ENCODE peak calls at places on chromosomes 11 and 22, in eight cellular contexts. One of them, this sample, is unnamed.

GRCh38 chr22:37160037-37160436 is 10.3 kb upstream of the IL2RB start:
- DNase-seq in hepatic stellate cell: no peak
- DNase-seq in AG08396: no peak
- DNase-seq in T-helper 1 cell: no peak
- DNase-seq in RWPE1: no peak
- DNase-seq in astrocyte of the hippocampus: no peak
- DNase-seq in cardiac muscle cell: no peak
- DNase-seq in activated CD8-positive, alpha-beta memory T cell treated with anti-CD3 and anti-CD28 coated beads for 1 hour: no peak
- DNase-seq in this sample: no peak

GRCh38 chr22:41910050-41910598 is 4.8 kb downstream of the SHISA8 start:
- DNase-seq in hepatic stellate cell: no peak
- DNase-seq in AG08396: peak
- DNase-seq in T-helper 1 cell: no peak
- DNase-seq in RWPE1: no peak
- DNase-seq in astrocyte of the hippocampus: peak
- DNase-seq in cardiac muscle cell: no peak
- DNase-seq in activated CD8-positive, alpha-beta memory T cell treated with anti-CD3 and anti-CD28 coated beads for 1 hour: no peak
- DNase-seq in this sample: no peak

GRCh38 chr11:95863486-95864140 is 60.3 kb downstream of the MTMR2 start:
- DNase-seq in hepatic stellate cell: peak
- DNase-seq in AG08396: no peak
- DNase-seq in T-helper 1 cell: no peak
- DNase-seq in RWPE1: no peak
- DNase-seq in astrocyte of the hippocampus: peak
- DNase-seq in cardiac muscle cell: peak
- DNase-seq in activated CD8-positive, alpha-beta memory T cell treated with anti-CD3 and anti-CD28 coated beads for 1 hour: no peak
- DNase-seq in this sample: no peak

GRCh38 chr22:25092119-25092518 is 107.5 kb upstream of the CRYBB3 start:
- DNase-seq in hepatic stellate cell: no peak
- DNase-seq in AG08396: no peak
- DNase-seq in T-helper 1 cell: no peak
- DNase-seq in RWPE1: no peak
- DNase-seq in astrocyte of the hippocampus: no peak
- DNase-seq in cardiac muscle cell: no peak
- DNase-seq in activated CD8-positive, alpha-beta memory T cell treated with anti-CD3 and anti-CD28 coated beads for 1 hour: no peak
- DNase-seq in this sample: no peak

GRCh38 chr11:92212530-92212929 is 12.1 kb upstream of the FAT3 start:
- DNase-seq in hepatic stellate cell: no peak
- DNase-seq in AG08396: no peak
- DNase-seq in T-helper 1 cell: no peak
- DNase-seq in RWPE1: no peak
- DNase-seq in astrocyte of the hippocampus: no peak
- DNase-seq in cardiac muscle cell: no peak
- DNase-seq in activated CD8-positive, alpha-beta memory T cell treated with anti-CD3 and anti-CD28 coated beads for 1 hour: no peak
- DNase-seq in this sample: no peak

GRCh38 chr11:121416909-121417567 is 35.1 kb upstream of the SORL1 start:
- DNase-seq in hepatic stellate cell: no peak
- DNase-seq in AG08396: peak
- DNase-seq in T-helper 1 cell: peak
- DNase-seq in RWPE1: peak
- DNase-seq in astrocyte of the hippocampus: peak
- DNase-seq in cardiac muscle cell: peak
- DNase-seq in activated CD8-positive, alpha-beta memory T cell treated with anti-CD3 and anti-CD28 coated beads for 1 hour: no peak
- DNase-seq in this sample: no peak

GRCh38 chr22:26170112-26170492 is 840 bp downstream of the SEZ6L start:
- DNase-seq in hepatic stellate cell: no peak
- DNase-seq in AG08396: no peak
- DNase-seq in T-helper 1 cell: no peak
- DNase-seq in RWPE1: no peak
- DNase-seq in astrocyte of the hippocampus: no peak
- DNase-seq in cardiac muscle cell: no peak
- DNase-seq in activated CD8-positive, alpha-beta memory T cell treated with anti-CD3 and anti-CD28 coated beads for 1 hour: no peak
- DNase-seq in this sample: no peak

GRCh38 chr11:22920939-22921565 is 60.8 kb upstream of the CCDC179 start:
- DNase-seq in hepatic stellate cell: peak
- DNase-seq in AG08396: peak
- DNase-seq in T-helper 1 cell: no peak
- DNase-seq in RWPE1: peak
- DNase-seq in astrocyte of the hippocampus: peak
- DNase-seq in cardiac muscle cell: peak
- DNase-seq in activated CD8-positive, alpha-beta memory T cell treated with anti-CD3 and anti-CD28 coated beads for 1 hour: no peak
- DNase-seq in this sample: peak

GRCh38 chr11:135023499-135023898 is 611.5 kb upstream of the B3GAT1 start:
- DNase-seq in hepatic stellate cell: no peak
- DNase-seq in AG08396: no peak
- DNase-seq in T-helper 1 cell: no peak
- DNase-seq in RWPE1: no peak
- DNase-seq in astrocyte of the hippocampus: no peak
- DNase-seq in cardiac muscle cell: no peak
- DNase-seq in activated CD8-positive, alpha-beta memory T cell treated with anti-CD3 and anti-CD28 coated beads for 1 hour: no peak
- DNase-seq in this sample: no peak

GRCh38 chr11:109552376-109552775 is 130.4 kb downstream of the C11orf87 start:
- DNase-seq in hepatic stellate cell: no peak
- DNase-seq in AG08396: no peak
- DNase-seq in T-helper 1 cell: no peak
- DNase-seq in RWPE1: peak
- DNase-seq in astrocyte of the hippocampus: no peak
- DNase-seq in cardiac muscle cell: peak
- DNase-seq in activated CD8-positive, alpha-beta memory T cell treated with anti-CD3 and anti-CD28 coated beads for 1 hour: no peak
- DNase-seq in this sample: no peak

GRCh38 chr11:57778318-57779037 is 16.9 kb downstream of the CTNND1 start:
- DNase-seq in hepatic stellate cell: peak
- DNase-seq in AG08396: peak
- DNase-seq in T-helper 1 cell: no peak
- DNase-seq in RWPE1: peak
- DNase-seq in astrocyte of the hippocampus: peak
- DNase-seq in cardiac muscle cell: peak
- DNase-seq in activated CD8-positive, alpha-beta memory T cell treated with anti-CD3 and anti-CD28 coated beads for 1 hour: no peak
- DNase-seq in this sample: peak

GRCh38 chr11:31809857-31810778 is 1.0 kb downstream of the PAX6 start:
- DNase-seq in hepatic stellate cell: no peak
- DNase-seq in AG08396: peak
- DNase-seq in T-helper 1 cell: no peak
- DNase-seq in RWPE1: peak
- DNase-seq in astrocyte of the hippocampus: peak
- DNase-seq in cardiac muscle cell: peak
- DNase-seq in activated CD8-positive, alpha-beta memory T cell treated with anti-CD3 and anti-CD28 coated beads for 1 hour: no peak
- DNase-seq in this sample: no peak

This sample was measured in COLO829.